ENCODE peak calls at places on chromosomes 6 and 20, in four cellular contexts. L is IMR-90, R is H1, C is mesendoderm. W is an unnamed sample. For H3K27me3, the result is how much of the 10 kb centered on the place peaks cover.

GRCh38 chr6:21893778-21894177 is 300.2 kb downstream of the SOX4 start:
- DNase-seq in L (no peak), R (no peak), C (no peak), W (no peak)

GRCh38 chr6:128512296-128512695 is 8.1 kb downstream of the PTPRK start:
- DNase-seq in R (no peak), L (no peak), C (no peak), W (no peak)

GRCh38 chr6:39496951-39497350 is 174.4 kb upstream of the KCNK16 start:
- DNase-seq in C (no peak), R (no peak), L (no peak), W (no peak)

GRCh38 chr6:116072368-116072767 is 11.7 kb upstream of the FRK start:
- DNase-seq in L (no peak), C (no peak), R (no peak), W (no peak)

GRCh38 chr6:55963301-55963700 is 87.9 kb upstream of the BMP5 start:
- DNase-seq in C (peak), L (no peak), R (no peak), W (no peak)

GRCh38 chr6:33622456-33623431 is 1.6 kb downstream of the ITPR3 start:
- DNase-seq in C (peak), L (no peak), R (no peak), W (no peak)

GRCh38 chr6:32386040-32386439 is 14.3 kb upstream of the TSBP1 start:
- DNase-seq in C (no peak), L (no peak), R (no peak), W (no peak)

GRCh38 chr6:81480139-81480538 is 272.3 kb downstream of the TENT5A start:
- DNase-seq in C (no peak), R (no peak), L (peak), W (no peak)

GRCh38 chr6:56958481-56958880 is 3.6 kb downstream of the BEND6 start:
- DNase-seq in R (no peak), C (no peak), L (peak), W (no peak)

GRCh38 chr20:56393133-56393472 is 658 bp downstream of the CSTF1 start:
- DNase-seq in R (no peak), C (no peak), L (no peak), W (no peak)

GRCh38 chr20:59680852-59681251 is 76.5 kb downstream of the PHACTR3 start:
- DNase-seq in R (no peak), C (no peak), L (no peak), W (no peak)

GRCh38 chr20:59680148-59680650 is 75.9 kb downstream of the PHACTR3 start:
- DNase-seq in L (no peak), R (no peak), C (no peak), W (no peak)

GRCh38 chr20:59682603-59683002 is 78.3 kb downstream of the PHACTR3 start:
- DNase-seq in L (no peak), R (no peak), C (no peak), W (no peak)

GRCh38 chr20:59684685-59685212 is 80.4 kb downstream of the PHACTR3 start:
- DNase-seq in R (no peak), C (no peak), L (no peak), W (no peak)

GRCh38 chr20:59683181-59683580 is 78.8 kb downstream of the PHACTR3 start:
- DNase-seq in R (no peak), L (no peak), C (no peak), W (no peak)
- H3K56ac ChIP-seq in R (no peak), L (no peak), C (no peak), W (no peak)

GRCh38 chr6:6781877-6782236 is 193.3 kb downstream of the LY86 start:
- DNase-seq in R (no peak), C (no peak), L (no peak), W (no peak)

GRCh38 chr6:6785163-6785521 is 196.6 kb downstream of the LY86 start:
- DNase-seq in C (no peak), R (no peak), L (no peak), W (no peak)

GRCh38 chr6:6781172-6781876 is 192.8 kb downstream of the LY86 start:
- DNase-seq in L (peak), R (no peak), C (peak), W (no peak)

GRCh38 chr6:6784514-6785162 is 196.1 kb downstream of the LY86 start:
- DNase-seq in C (no peak), L (no peak), R (no peak), W (no peak)

GRCh38 chr6:6783736-6784135 is 195.2 kb downstream of the LY86 start:
- DNase-seq in L (no peak), R (no peak), C (no peak), W (no peak)
- H3K4me2 ChIP-seq in L (no peak), R (no peak), C (no peak), W (no peak)

DNA sequence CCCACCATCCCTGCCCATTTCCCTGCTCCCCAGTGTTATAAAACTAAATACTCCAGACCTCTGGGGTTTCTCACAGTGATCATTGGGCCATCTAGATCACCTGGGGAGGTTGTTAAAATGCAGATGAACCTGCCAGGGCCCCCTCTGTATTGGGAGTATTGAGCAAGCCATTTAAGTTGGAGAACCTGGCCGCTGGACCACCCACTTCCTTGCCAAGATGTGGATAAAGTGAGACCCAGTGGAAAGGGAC is 1.5 kb downstream of the ID1 start:
- DNase-seq in L (no peak), R (no peak), C (no peak), W (peak)
- H3K27me3 ChIP-seq in L (under half), R (under half), C (under half), W (under half)

DNA sequence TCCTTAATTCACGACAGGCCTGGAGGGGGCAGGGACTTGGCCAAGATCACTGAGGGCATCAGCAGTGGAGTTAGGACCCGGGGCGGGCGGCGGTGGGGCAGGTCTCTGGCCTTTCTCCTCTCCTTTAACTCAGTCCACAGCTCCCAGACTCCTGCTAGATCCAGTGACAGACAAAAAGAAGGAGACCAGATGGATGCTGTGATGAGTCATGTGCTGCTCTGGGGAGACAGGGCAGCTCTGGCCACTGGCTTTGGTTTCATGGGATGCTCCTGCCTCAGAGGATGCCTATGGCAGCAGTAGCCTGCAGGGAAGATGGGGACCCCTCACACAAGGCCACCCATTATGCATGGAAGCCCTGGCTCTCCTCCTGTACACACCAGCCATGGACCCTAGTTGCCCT is 20.5 kb downstream of the EPB41L1 start:
- DNase-seq in L (peak), R (no peak), C (no peak), W (no peak)
- H3K56ac ChIP-seq in L (no peak), R (no peak), C (no peak), W (no peak)

W was measured in H9.